ENCODE peak calls at places on chromosome 6, in six cellular contexts. G is HL-60, X is HepG2, Z is K562, H is H1, N is GM12878. V is an unnamed sample.

GRCh38 chr6:82954351-82954750 is 111.3 kb downstream of the UBE3D start:
- DNase-seq in H (no peak), G (no peak), N (no peak), Z (no peak), X (no peak), V (no peak)

GRCh38 chr6:26561533-26562466 is 23.6 kb downstream of the HMGN4 start:
- DNase-seq in Z (no peak), X (peak; percentile 55), N (no peak), H (peak; percentile 32), G (no peak), V (no peak)

GRCh38 chr6:130966581-130966980 is 96.5 kb downstream of the EPB41L2 start:
- DNase-seq in H (no peak), Z (no peak), N (no peak), G (no peak), X (no peak), V (no peak)

GRCh38 chr6:2663123-2663522 is 87.6 kb downstream of the MYLK4 start:
- DNase-seq in G (peak; percentile 17), Z (no peak), H (no peak), X (no peak), N (peak; percentile 16), V (no peak)

GRCh38 chr6:110853754-110854477 is 20.7 kb upstream of the AMD1 start:
- DNase-seq in N (no peak), H (no peak), Z (no peak), G (peak; percentile 26), X (no peak), V (no peak)

GRCh38 chr6:69953491-69953890 is 87.1 kb downstream of the COL19A1 start:
- DNase-seq in X (no peak), G (no peak), N (no peak), Z (no peak), H (no peak), V (no peak)

GRCh38 chr6:106446983-106447382 is 86.5 kb downstream of the CRYBG1 start:
- DNase-seq in N (no peak), H (no peak), G (no peak), X (no peak), Z (no peak), V (no peak)

GRCh38 chr6:43746613-43747101 is 23.4 kb upstream of the VEGFA start:
- DNase-seq in Z (no peak), G (no peak), N (no peak), H (peak; percentile 42), X (no peak), V (peak; percentile 17)

GRCh38 chr6:98827295-98828159 is 6.8 kb upstream of the POU3F2 start:
- DNase-seq in G (no peak), N (no peak), Z (no peak), H (peak; percentile 67), X (no peak), V (peak; percentile 63)

GRCh38 chr6:42313941-42314570 is 96.4 kb upstream of the MRPS10 start:
- DNase-seq in X (no peak), N (no peak), H (no peak), G (no peak), Z (peak; percentile 30), V (no peak)

GRCh38 chr6:75941509-75941908 is 131.0 kb downstream of the IMPG1 start:
- DNase-seq in G (no peak), X (no peak), N (no peak), H (no peak), Z (no peak), V (no peak)

GRCh38 chr6:2259002-2259494 is 13.6 kb upstream of the GMDS start:
- DNase-seq in Z (no peak), X (peak; percentile 97), H (no peak), N (no peak), G (no peak), V (no peak)

DNA sequence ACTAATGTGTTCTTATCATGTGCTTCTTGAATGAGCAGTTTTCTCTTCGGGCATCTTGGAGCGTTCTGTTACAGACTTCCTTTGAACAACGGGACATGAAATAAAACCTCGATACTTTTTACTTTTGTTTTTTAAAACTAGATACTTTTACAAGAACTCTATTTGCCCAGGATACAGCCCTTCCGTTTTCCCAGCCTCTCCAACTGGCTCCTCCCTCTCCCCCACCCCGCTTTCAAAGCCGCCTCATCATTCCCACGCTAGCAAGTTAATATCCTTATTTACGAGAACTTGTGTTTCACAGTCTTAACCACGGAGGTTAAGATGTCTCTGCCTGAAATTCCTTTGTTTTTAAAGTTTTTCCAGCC is 259 bp upstream of the CFAP206 start:
- DNase-seq in Z (no peak), N (no peak), X (no peak), G (no peak), H (no peak), V (no peak)
- TF ChIP-seq GABPA in Z (no peak), N (no peak), X (no peak), G (no peak), H (no peak), V (no peak)

DNA sequence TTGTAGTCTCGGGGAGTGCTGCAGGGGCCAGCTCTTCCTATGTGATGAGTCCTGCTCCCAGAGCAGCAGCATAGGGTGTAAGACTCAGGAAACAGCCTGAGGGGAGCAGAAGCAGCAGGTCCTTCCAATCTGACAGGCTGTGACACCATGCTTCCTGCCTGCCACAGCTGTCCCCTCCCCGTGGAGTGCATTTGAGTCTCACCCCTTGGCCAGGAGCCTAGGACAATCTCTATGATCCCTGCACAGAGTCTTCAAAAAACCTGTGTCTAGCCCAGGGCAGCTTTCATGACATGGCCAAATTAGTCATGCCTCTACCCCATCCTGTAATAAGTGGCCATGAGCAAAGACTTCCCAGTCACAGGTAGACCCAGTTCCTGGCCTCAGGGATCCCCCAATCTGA is 23.1 kb upstream of the LRFN2 start:
- DNase-seq in G (no peak), N (no peak), H (no peak), Z (no peak), X (no peak), V (no peak)
- TF ChIP-seq GABPA in G (no peak), N (no peak), H (no peak), Z (no peak), X (no peak), V (no peak)

GRCh38 chr6:57193177-57193576 is 21.1 kb downstream of the BAG2 start:
- DNase-seq in G (no peak), X (no peak), Z (no peak), H (no peak), N (no peak), V (no peak)
- TF ChIP-seq GABPA in G (no peak), X (no peak), Z (no peak), H (no peak), N (no peak), V (no peak)

DNA sequence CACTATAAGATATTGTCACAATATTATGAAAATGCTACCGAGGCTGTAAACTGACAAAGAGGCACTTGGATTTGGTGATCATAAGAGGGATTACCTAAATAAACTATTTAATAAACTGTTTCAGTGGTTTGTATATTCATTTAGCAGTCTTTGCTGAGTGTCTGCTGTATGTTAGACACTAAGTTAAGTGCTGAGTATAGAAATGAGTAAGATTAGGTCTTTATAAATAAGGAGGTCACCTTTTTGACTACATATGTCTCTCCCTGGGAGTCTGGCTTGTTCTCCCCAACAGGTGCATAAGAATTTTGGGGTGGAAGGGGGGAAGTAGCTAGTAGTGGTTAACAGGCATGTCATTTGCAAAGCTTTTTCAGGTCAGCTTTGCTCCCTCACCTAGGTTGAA is 246.2 kb downstream of the ZFAND3 start:
- DNase-seq in N (no peak), H (no peak), X (no peak), Z (no peak), G (no peak), V (no peak)
- TF ChIP-seq GABPA in N (no peak), H (no peak), X (no peak), Z (no peak), G (no peak), V (no peak)

GRCh38 chr6:3814539-3814938 is 34.6 kb upstream of the FAM50B start:
- DNase-seq in N (no peak), H (no peak), X (no peak), G (no peak), Z (no peak), V (no peak)
- TF ChIP-seq GABPA in N (no peak), H (no peak), X (no peak), G (no peak), Z (no peak), V (no peak)

DNA sequence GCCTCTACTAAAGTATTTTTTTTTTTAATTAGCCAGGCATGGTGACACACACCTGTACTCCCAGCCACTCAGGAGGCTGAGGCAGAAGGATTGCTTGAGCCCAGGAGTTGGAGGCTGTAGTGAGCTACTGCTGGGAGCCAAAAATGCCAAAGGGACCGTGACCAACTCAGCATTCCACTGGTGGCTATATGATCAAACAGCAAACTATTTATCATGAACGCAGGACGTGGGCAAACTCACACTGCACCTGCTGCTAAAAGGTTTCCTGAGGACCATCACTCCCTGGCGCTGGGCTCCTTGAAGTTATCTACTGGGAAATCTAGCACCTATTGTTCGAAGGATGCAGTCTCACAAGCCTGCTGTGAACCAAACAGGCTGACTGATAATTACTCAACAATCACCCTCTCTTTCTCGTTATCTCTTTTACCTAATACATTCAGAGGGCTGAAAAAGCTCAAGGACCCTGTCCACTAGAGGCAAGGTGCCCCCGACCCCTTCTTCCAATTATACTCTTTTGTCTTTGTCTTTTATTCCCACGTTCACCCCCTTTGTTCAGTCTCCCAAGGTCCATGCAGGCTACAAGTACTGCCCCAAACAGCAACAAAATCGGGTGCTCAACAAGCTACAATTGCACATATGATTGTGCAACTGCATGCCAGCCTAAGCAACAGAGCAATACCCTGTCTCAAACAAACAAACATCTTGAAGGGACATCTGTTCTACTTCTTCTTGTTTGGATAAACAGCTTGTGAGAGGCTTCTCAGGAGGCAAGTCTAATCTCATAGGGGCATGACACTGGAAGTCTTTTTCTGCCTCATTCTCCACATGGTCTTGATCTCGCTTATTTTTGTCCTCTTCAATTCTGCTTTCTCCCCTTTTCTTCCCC is 47.7 kb upstream of the PLN start:
- DNase-seq in H (no peak), G (no peak), Z (no peak), X (no peak), N (no peak), V (no peak)
- TF ChIP-seq GABPA in H (no peak), G (no peak), Z (no peak), X (no peak), N (no peak), V (no peak)

GRCh38 chr6:90184334-90185298 is 112.0 kb downstream of the BACH2 start:
- DNase-seq in H (no peak), G (no peak), X (no peak), N (no peak), Z (no peak), V (peak; percentile 30)
- TF ChIP-seq GABPA in H (no peak), G (no peak), X (no peak), N (no peak), Z (no peak), V (no peak)

V was measured in SK-N-SH.